ENCODE peak calls at places on chromosome 6, in seven cellular contexts. M is WERI-Rb-1, K is GM20000, X is cardiac muscle cell, B is transverse colon, A is lung, W is natural killer cell. G is an unnamed sample.

GRCh38 chr6:7176208-7176607 is 68.4 kb downstream of the RREB1 start:
- DNase-seq in M (no peak), K (no peak), X (no peak), B (no peak), A (no peak), W (no peak), G (no peak)

GRCh38 chr6:38495922-38496635 is 143.7 kb downstream of the BTBD9 start:
- DNase-seq in M (no peak), K (peak), X (no peak), B (no peak), A (no peak), W (no peak), G (no peak)

GRCh38 chr6:52407467-52407866 is 12.7 kb upstream of the EFHC1 start:
- DNase-seq in M (peak), K (peak), X (peak), B (no peak), A (no peak), W (no peak), G (no peak)

GRCh38 chr6:170553686-170554085 is 483 bp upstream of the TBP start:
- DNase-seq in M (no peak), K (no peak), X (peak), B (no peak), A (peak), W (no peak), G (no peak)

GRCh38 chr6:39166918-39167301 is 51.9 kb upstream of the SAYSD1 start:
- DNase-seq in M (no peak), K (no peak), X (no peak), B (no peak), A (no peak), W (no peak), G (no peak)

GRCh38 chr6:18101271-18101670 is 21.2 kb downstream of the NHLRC1 start:
- DNase-seq in M (no peak), K (no peak), X (no peak), B (no peak), A (no peak), W (no peak), G (no peak)

GRCh38 chr6:167341665-167342655 is 17.1 kb downstream of the TTLL2 start:
- DNase-seq in M (no peak), K (no peak), X (no peak), B (no peak), A (no peak), W (no peak), G (no peak)

GRCh38 chr6:113370508-113370907 is 486.6 kb upstream of the MARCKS start:
- DNase-seq in M (no peak), K (no peak), X (no peak), B (no peak), A (no peak), W (no peak), G (no peak)

GRCh38 chr6:73074175-73074574 is 151.1 kb downstream of the KHDC1L start:
- DNase-seq in M (no peak), K (no peak), X (no peak), B (no peak), A (no peak), W (no peak), G (no peak)

GRCh38 chr6:144334150-144334708 is 49.1 kb downstream of the UTRN start:
- DNase-seq in M (no peak), K (peak), X (no peak), B (peak), A (peak), W (peak), G (no peak)

GRCh38 chr6:111838749-111839484 is 34.3 kb downstream of the FYN start:
- DNase-seq in M (no peak), K (no peak), X (no peak), B (no peak), A (no peak), W (no peak), G (no peak)

GRCh38 chr6:25249133-25249532 is 30.0 kb upstream of the CARMIL1 start:
- DNase-seq in M (no peak), K (no peak), X (no peak), B (no peak), A (no peak), W (no peak), G (no peak)

GRCh38 chr6:52065621-52066020 is 21.8 kb downstream of the PKHD1 start:
- DNase-seq in M (no peak), K (no peak), X (no peak), B (no peak), A (no peak), W (no peak), G (no peak)

DNA sequence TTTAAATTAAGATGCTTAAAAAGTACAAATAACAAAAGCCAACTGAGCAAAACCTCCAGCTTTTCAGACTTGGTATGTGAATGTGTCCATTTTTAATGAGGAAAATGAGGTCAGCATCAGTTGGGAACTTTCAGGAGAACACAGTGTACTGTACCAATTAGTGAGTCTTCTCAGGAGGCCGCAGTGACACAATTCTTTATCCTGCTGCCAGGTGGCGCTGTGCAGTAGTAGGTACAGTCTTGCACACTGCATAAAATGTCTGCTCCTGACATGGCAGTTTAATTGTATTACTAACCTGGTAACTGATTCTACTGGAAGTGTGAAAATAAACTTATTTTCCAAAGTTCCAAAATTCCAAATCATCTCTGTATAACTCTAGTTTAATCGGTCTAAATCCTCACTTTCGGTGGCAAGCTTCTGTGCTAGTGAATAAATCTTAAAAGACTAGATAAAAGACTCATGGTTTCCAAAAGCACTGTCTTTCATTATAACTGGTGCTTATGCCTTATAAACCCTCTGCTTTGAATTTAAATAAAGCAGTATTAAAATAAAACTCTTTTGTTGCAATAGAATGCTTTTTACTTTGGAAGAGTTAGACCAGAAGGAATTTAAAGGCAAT is 214.8 kb upstream of the MMS22L start:
- DNase-seq in M (peak), K (peak), X (peak), B (peak), A (peak), W (no peak), G (peak)
- TF ChIP-seq CTCF in M (peak), K (peak), X (peak), B (peak), A (peak), W (peak), G (peak)

GRCh38 chr6:138518054-138518453 is 18.8 kb upstream of the NHSL1 start:
- DNase-seq in M (no peak), K (no peak), X (no peak), B (no peak), A (no peak), W (no peak), G (no peak)
- TF ChIP-seq CTCF in M (no peak), K (no peak), X (no peak), B (no peak), A (no peak), W (no peak), G (no peak)

GRCh38 chr6:143283887-143284640 is 166.4 kb downstream of the ADAT2 start:
- DNase-seq in M (no peak), K (no peak), X (peak), B (no peak), A (no peak), W (no peak), G (no peak)

GRCh38 chr6:143276436-143276835 is 174.1 kb downstream of the ADAT2 start:
- DNase-seq in M (no peak), K (peak), X (no peak), B (no peak), A (no peak), W (no peak), G (no peak)

GRCh38 chr6:143279385-143279784 is 171.1 kb downstream of the ADAT2 start:
- DNase-seq in M (peak), K (peak), X (peak), B (peak), A (no peak), W (no peak), G (no peak)
- TF ChIP-seq CTCF in M (peak), K (no peak), X (peak), B (peak), A (no peak), W (no peak), G (peak)

GRCh38 chr6:136523196-136523595 is 27.0 kb downstream of the MAP7 start:
- DNase-seq in M (no peak), K (no peak), X (no peak), B (no peak), A (no peak), W (no peak), G (no peak)

GRCh38 chr6:136521430-136521829 is 28.8 kb downstream of the MAP7 start:
- DNase-seq in M (no peak), K (no peak), X (no peak), B (no peak), A (no peak), W (no peak), G (no peak)

GRCh38 chr6:136524339-136524935 is 25.8 kb downstream of the MAP7 start:
- DNase-seq in M (no peak), K (no peak), X (no peak), B (no peak), A (no peak), W (no peak), G (no peak)

GRCh38 chr6:136521891-136522290 is 28.3 kb downstream of the MAP7 start:
- DNase-seq in M (no peak), K (no peak), X (no peak), B (no peak), A (no peak), W (no peak), G (no peak)

GRCh38 chr6:136522636-136523035 is 27.6 kb downstream of the MAP7 start:
- DNase-seq in M (no peak), K (no peak), X (no peak), B (no peak), A (no peak), W (no peak), G (no peak)
- TF ChIP-seq CTCF in M (no peak), K (no peak), X (no peak), B (no peak), A (no peak), W (no peak), G (no peak)

GRCh38 chr6:11144393-11144829 is 32.9 kb upstream of the ERVFRD-1 start:
- DNase-seq in M (peak), K (peak), X (peak), B (peak), A (peak), W (peak), G (peak)

GRCh38 chr6:11142296-11143027 is 30.9 kb upstream of the ERVFRD-1 start:
- DNase-seq in M (no peak), K (no peak), X (no peak), B (no peak), A (no peak), W (no peak), G (no peak)

GRCh38 chr6:11146117-11146826 is 34.7 kb upstream of the ERVFRD-1 start:
- DNase-seq in M (no peak), K (no peak), X (no peak), B (no peak), A (no peak), W (no peak), G (no peak)

GRCh38 chr6:11140061-11140460 is 28.5 kb upstream of the ERVFRD-1 start:
- DNase-seq in M (no peak), K (no peak), X (no peak), B (no peak), A (no peak), W (no peak), G (no peak)

GRCh38 chr6:11143394-11144371 is 32.2 kb upstream of the ERVFRD-1 start:
- DNase-seq in M (no peak), K (no peak), X (peak), B (peak), A (peak), W (no peak), G (no peak)
- TF ChIP-seq CTCF in M (no peak), K (no peak), X (no peak), B (no peak), A (no peak), W (no peak), G (no peak)

GRCh38 chr6:33175436-33176069 is 16.7 kb downstream of the COL11A2 start:
- DNase-seq in M (no peak), K (no peak), X (no peak), B (no peak), A (no peak), W (no peak), G (no peak)
- TF ChIP-seq CTCF in M (peak), K (no peak), X (no peak), B (no peak), A (no peak), W (no peak), G (no peak)

GRCh38 chr6:56959938-56960337 is 5.0 kb downstream of the BEND6 start:
- DNase-seq in M (no peak), K (no peak), X (no peak), B (no peak), A (no peak), W (no peak), G (no peak)

GRCh38 chr6:56959094-56959493 is 4.2 kb downstream of the BEND6 start:
- DNase-seq in M (no peak), K (no peak), X (no peak), B (no peak), A (no peak), W (no peak), G (no peak)

GRCh38 chr6:56963043-56963442 is 8.1 kb downstream of the BEND6 start:
- DNase-seq in M (no peak), K (no peak), X (no peak), B (no peak), A (no peak), W (no peak), G (no peak)

GRCh38 chr6:56962451-56962850 is 7.5 kb downstream of the BEND6 start:
- DNase-seq in M (no peak), K (no peak), X (no peak), B (no peak), A (no peak), W (no peak), G (no peak)

DNA sequence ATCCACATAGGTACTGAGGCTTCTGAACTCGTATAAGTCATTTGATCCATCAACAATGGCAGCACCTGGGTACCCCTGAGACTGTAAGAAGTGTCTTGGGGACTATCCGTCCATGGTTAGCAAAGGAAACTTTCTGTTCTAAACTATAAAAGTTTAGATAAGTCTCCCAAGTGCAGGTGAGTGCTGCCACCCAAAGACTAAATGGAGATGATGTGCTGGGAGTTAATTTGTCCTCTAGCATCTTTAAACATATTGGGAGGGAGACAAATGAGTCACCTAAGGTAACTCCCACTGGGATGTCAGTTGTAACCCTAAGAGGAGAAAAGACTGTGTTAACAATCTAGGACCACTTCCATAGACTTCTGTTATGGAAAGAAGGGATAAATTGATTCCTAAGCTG is 6.2 kb downstream of the BEND6 start:
- DNase-seq in M (no peak), K (no peak), X (no peak), B (no peak), A (no peak), W (no peak), G (no peak)
- TF ChIP-seq CTCF in M (no peak), K (no peak), X (no peak), B (no peak), A (no peak), W (no peak), G (no peak)

GRCh38 chr6:118725944-118726343 is 74.6 kb upstream of the CEP85L start:
- DNase-seq in M (no peak), K (no peak), X (no peak), B (no peak), A (no peak), W (peak), G (no peak)
- TF ChIP-seq CTCF in M (no peak), K (no peak), X (no peak), B (no peak), A (no peak), W (peak), G (no peak)

GRCh38 chr6:107318100-107318736 is 141.1 kb downstream of the PDSS2 start:
- DNase-seq in M (peak), K (peak), X (peak), B (peak), A (peak), W (no peak), G (no peak)
- TF ChIP-seq CTCF in M (peak), K (peak), X (peak), B (peak), A (peak), W (no peak), G (peak)

GRCh38 chr6:156685823-156686428 is 91.3 kb upstream of the ARID1B start:
- DNase-seq in M (no peak), K (no peak), X (no peak), B (no peak), A (no peak), W (no peak), G (no peak)
- TF ChIP-seq CTCF in M (no peak), K (no peak), X (no peak), B (no peak), A (no peak), W (no peak), G (no peak)

G was measured in progenitor cell of endocrine pancreas.